ENCODE peak calls at places on chromosome 14, in eight cellular contexts. D is H9; B is fibroblast of pulmonary artery; U is CD8-positive, alpha-beta T cell; H is tibial nerve; F is esophagus squamous epithelium; M is left ventricle myocardium inferior; O is activated B cell treated with CpG ODN at 0.5 μM for 24 hours. Z is an unnamed sample.

GRCh38 chr14:89399594-89400068 is 17.4 kb downstream of the FOXN3 start:
- DNase-seq in D (peak; percentile 72), B (peak; percentile 86), U (no peak), H (no peak), F (no peak), M (no peak), O (no peak), Z (no peak)

GRCh38 chr14:26841920-26842741 is 244.3 kb upstream of the NOVA1 start:
- DNase-seq in D (no peak), B (peak; percentile 100), U (no peak), H (peak; percentile 46), F (no peak), M (no peak), O (no peak), Z (no peak)

GRCh38 chr14:74636424-74637183 is 24.6 kb upstream of the LTBP2 start:
- DNase-seq in D (no peak), B (no peak), U (no peak), H (no peak), F (no peak), M (no peak), O (no peak), Z (no peak)

GRCh38 chr14:34024768-34025144 is 73.9 kb upstream of the EGLN3 start:
- DNase-seq in D (no peak), B (no peak), U (no peak), H (no peak), F (no peak), M (no peak), O (no peak), Z (no peak)

GRCh38 chr14:76922599-76922998 is 96.4 kb downstream of the LRRC74A start:
- DNase-seq in D (no peak), B (peak; percentile 44), U (no peak), H (no peak), F (no peak), M (no peak), O (no peak), Z (no peak)

GRCh38 chr14:55572578-55572977 is 7.4 kb upstream of the KTN1 start:
- DNase-seq in D (no peak), B (peak; percentile 45), U (no peak), H (no peak), F (no peak), M (no peak), O (no peak), Z (no peak)

GRCh38 chr14:92403981-92404380 is 81.0 kb downstream of the SLC24A4 start:
- DNase-seq in D (no peak), B (no peak), U (no peak), H (no peak), F (no peak), M (no peak), O (no peak), Z (no peak)

GRCh38 chr14:32303865-32304264 is 25.2 kb upstream of the AKAP6 start:
- DNase-seq in D (no peak), B (no peak), U (no peak), H (no peak), F (no peak), M (no peak), O (no peak), Z (no peak)

DNA sequence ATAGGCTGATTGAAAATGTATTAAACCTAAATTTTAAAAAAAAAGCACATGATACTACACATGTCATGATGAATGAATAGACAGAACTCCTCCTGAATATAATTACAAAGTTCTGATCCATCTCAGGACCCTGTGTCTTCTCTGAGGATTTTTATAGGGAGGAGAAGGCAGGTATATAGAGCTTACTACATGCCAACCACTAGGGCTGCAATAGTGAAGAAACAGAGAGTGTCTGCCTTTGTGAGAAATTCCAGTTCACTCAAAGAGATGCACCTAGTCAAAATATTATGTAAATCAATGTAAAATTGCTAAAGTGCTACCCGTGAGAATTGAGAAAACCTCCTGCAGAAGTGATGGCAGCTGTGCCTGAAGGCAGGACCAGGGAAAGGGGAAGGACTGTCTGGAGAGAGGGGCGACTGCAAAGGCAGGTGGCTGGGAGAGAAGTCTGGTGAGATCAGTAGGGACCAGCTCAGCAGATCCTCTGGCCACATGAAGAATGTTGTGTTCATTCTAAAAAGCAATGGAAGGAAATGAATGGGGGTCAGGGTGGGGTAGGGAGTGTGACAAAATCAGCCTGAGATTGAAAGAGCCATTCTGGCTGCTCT is 15.1 kb downstream of the ABHD4 start:
- DNase-seq in D (no peak), B (no peak), U (no peak), H (no peak), F (no peak), M (no peak), O (no peak), Z (no peak)
- TF ChIP-seq CTCF in D (peak; percentile 38), B (peak; percentile 20), U (no peak), H (no peak), F (no peak), M (no peak), O (no peak), Z (no peak)

GRCh38 chr14:29926701-29927595 is 699 bp downstream of the PRKD1 start:
- DNase-seq in D (peak; percentile 53), B (peak; percentile 55), U (no peak), H (no peak), F (no peak), M (peak; percentile 49), O (peak; percentile 32), Z (no peak)

GRCh38 chr14:29928342-29928640 is 644 bp upstream of the PRKD1 start:
- DNase-seq in D (peak; percentile 49), B (no peak), U (no peak), H (no peak), F (no peak), M (no peak), O (no peak), Z (no peak)

GRCh38 chr14:29925736-29926135 is 1.9 kb downstream of the PRKD1 start:
- DNase-seq in D (no peak), B (peak; percentile 37), U (no peak), H (no peak), F (no peak), M (no peak), O (no peak), Z (no peak)

GRCh38 chr14:29926228-29926627 is 1.4 kb downstream of the PRKD1 start:
- DNase-seq in D (no peak), B (no peak), U (no peak), H (no peak), F (no peak), M (no peak), O (no peak), Z (no peak)

DNA sequence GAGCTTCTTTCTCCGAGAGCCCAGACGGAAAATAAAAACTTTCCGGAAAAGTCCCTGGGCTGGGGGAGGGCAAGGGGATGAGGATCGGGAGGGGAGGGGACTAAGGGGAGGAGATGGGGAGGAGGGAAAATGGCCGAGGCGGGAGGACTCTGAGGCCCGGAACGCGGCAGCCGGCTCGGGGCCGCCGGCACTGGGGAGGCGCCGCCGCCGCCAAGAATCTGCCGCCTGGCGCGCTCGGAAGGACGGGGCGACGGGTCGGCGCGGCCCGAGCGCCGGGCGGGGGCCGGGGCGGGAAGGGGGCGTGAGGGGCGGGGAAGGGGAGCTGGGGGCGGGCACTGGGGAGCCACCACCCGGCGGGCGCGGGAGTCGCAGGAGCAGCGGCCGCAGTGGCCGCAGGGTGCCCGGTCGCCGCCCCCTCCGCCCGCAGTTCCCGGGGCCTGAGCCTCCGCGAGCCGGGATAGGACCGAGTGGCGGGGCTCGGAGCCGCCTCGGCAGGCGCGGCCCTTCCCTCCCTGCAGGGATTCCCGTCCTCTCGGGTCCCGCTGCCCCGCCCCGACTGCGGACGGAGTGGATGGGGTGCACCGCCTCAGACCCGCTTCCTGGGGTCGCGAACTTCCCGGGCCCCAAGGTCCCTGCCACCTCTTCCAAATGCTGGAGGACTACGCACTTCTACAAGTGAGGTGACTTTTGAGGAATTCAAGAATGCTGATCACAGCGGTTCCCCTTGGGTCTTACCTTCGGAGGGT is at the start of gene PRKD1:
- DNase-seq in D (peak; percentile 65), B (peak; percentile 79), U (no peak), H (peak; percentile 28), F (no peak), M (peak; percentile 63), O (peak; percentile 32), Z (no peak)
- TF ChIP-seq CTCF in D (peak; percentile 18), B (no peak), U (no peak), H (peak; percentile 66), F (no peak), M (peak; percentile 65), O (no peak), Z (no peak)

GRCh38 chr14:84490081-84490480 is 1039.9 kb upstream of the FLRT2 start:
- DNase-seq in D (no peak), B (no peak), U (no peak), H (no peak), F (no peak), M (no peak), O (no peak), Z (no peak)

GRCh38 chr14:84496677-84497076 is 1033.3 kb upstream of the FLRT2 start:
- DNase-seq in D (no peak), B (no peak), U (no peak), H (no peak), F (no peak), M (no peak), O (no peak), Z (no peak)

GRCh38 chr14:84493779-84494178 is 1036.2 kb upstream of the FLRT2 start:
- DNase-seq in D (no peak), B (peak; percentile 13), U (no peak), H (no peak), F (no peak), M (no peak), O (no peak), Z (no peak)
- TF ChIP-seq CTCF in D (peak; percentile 54), B (peak; percentile 5), U (no peak), H (no peak), F (no peak), M (no peak), O (no peak), Z (no peak)

GRCh38 chr14:50758945-50759344 is 72.0 kb downstream of the NIN start:
- DNase-seq in D (no peak), B (no peak), U (no peak), H (no peak), F (no peak), M (no peak), O (no peak), Z (no peak)

GRCh38 chr14:50762001-50762930 is 68.7 kb downstream of the NIN start:
- DNase-seq in D (no peak), B (peak; percentile 42), U (no peak), H (no peak), F (no peak), M (no peak), O (no peak), Z (no peak)

GRCh38 chr14:50758279-50758678 is 72.7 kb downstream of the NIN start:
- DNase-seq in D (no peak), B (no peak), U (no peak), H (no peak), F (no peak), M (no peak), O (no peak), Z (no peak)

GRCh38 chr14:50757702-50758101 is 73.3 kb downstream of the NIN start:
- DNase-seq in D (no peak), B (no peak), U (no peak), H (no peak), F (no peak), M (no peak), O (no peak), Z (no peak)

DNA sequence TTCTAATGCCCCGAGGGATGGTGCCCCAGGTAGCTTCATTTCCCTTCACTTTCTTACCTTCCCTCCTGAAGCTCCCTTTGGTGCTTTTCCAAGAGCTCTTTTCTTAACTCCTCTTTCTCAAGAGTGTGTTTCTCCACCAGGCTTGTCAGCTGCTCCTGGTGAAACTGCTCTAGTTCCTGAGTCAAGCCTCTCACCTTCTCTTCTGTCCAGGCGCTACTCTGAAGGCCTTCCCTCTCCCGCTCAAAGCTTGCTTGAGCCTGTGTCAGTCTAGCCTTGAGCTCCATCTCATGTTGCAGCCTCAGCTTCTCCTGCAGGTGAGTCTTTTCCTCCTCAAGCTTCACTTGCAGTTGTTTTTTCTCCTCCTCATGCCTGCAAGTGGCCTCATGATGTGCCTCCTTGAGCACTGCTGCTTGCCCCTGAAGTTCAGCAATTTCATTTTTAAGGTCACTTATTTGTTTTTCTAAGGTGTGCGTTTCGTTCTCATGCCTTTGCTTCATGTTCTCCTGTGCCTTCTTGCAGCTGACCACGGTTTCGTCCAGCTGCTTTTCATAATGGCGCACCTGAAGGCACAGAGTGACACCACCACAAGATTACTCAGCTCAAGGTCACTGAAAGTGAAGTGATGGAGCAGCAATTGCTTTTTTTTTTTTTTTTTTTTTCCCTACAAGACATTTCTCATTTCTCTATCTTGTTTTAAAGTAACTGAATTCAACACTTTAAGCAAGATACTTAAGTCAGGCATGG is 71.0 kb downstream of the NIN start:
- DNase-seq in D (no peak), B (no peak), U (no peak), H (no peak), F (no peak), M (no peak), O (no peak), Z (no peak)
- TF ChIP-seq CTCF in D (no peak), B (no peak), U (no peak), H (no peak), F (no peak), M (no peak), O (no peak), Z (no peak)

Z was measured in CD14-positive monocyte.